ENCODE peak calls at places on chromosome 2, in six cellular contexts. K is NCI-H2171; H is H9; N is GM04503; C is left ventricle myocardium superior; P is activated CD4-positive, alpha-beta T cell treated with anti-CD3 and anti-CD28 coated beads, Interleukin-2, amount 10 ng/mL, durations not matched to agents 7 days and 5 days. L is an unnamed sample.
A peak's percentile ranks its signal among the peaks of the same experiment; 100 is the strongest.

GRCh38 chr2:231318954-231319353 is 76.6 kb upstream of the B3GNT7 start:
- DNase-seq in C (no peak), K (no peak), H (no peak), N (no peak), P (no peak), L (no peak)

GRCh38 chr2:173653427-173653795 is 298.7 kb downstream of the CDCA7 start:
- DNase-seq in N (no peak), P (no peak), K (no peak), C (no peak), H (no peak), L (no peak)

GRCh38 chr2:128623776-128624424 is 305.2 kb upstream of the HS6ST1 start:
- DNase-seq in P (peak; percentile 50), H (no peak), N (peak; percentile 65), K (peak; percentile 83), C (peak; percentile 4), L (no peak)

GRCh38 chr2:157184161-157184910 is 73.2 kb upstream of the GALNT5 start:
- DNase-seq in N (no peak), C (no peak), P (no peak), K (no peak), H (no peak), L (no peak)

GRCh38 chr2:231545105-231545902 is 15.1 kb upstream of the NMUR1 start:
- DNase-seq in K (no peak), C (peak; percentile 72), N (no peak), H (no peak), P (peak; percentile 79), L (no peak)

GRCh38 chr2:187404431-187405110 is 43.5 kb downstream of the CALCRL start:
- DNase-seq in K (no peak), P (no peak), N (no peak), H (no peak), C (no peak), L (no peak)

GRCh38 chr2:96195410-96196071 is 13.1 kb downstream of the STARD7 start:
- DNase-seq in N (peak; percentile 47), C (no peak), P (no peak), K (no peak), H (no peak), L (no peak)

GRCh38 chr2:23760746-23761145 is 166.2 kb downstream of the ATAD2B start:
- DNase-seq in H (no peak), P (no peak), N (peak; percentile 12), K (peak; percentile 20), C (no peak), L (no peak)

GRCh38 chr2:3399403-3399802 is 19.9 kb downstream of the TRAPPC12 start:
- DNase-seq in K (no peak), N (no peak), P (no peak), H (no peak), C (no peak), L (no peak)

GRCh38 chr2:112813043-112813966 is 23.3 kb downstream of the IL1B start:
- DNase-seq in K (no peak), C (no peak), H (no peak), P (no peak), N (no peak), L (no peak)

GRCh38 chr2:40450066-40450841 is 1.6 kb downstream of the SLC8A1 start:
- DNase-seq in C (peak; percentile 51), P (peak; percentile 24), K (no peak), H (no peak), N (peak; percentile 27), L (peak; percentile 33)

GRCh38 chr2:143426296-143426695 is 297.1 kb downstream of the ARHGAP15 start:
- DNase-seq in H (no peak), C (no peak), P (no peak), N (peak; percentile 50), K (no peak), L (no peak)

GRCh38 chr2:233802132-233802815 is 24.1 kb downstream of the MROH2A start:
- DNase-seq in H (no peak), C (no peak), N (no peak), K (no peak), P (no peak), L (no peak)

GRCh38 chr2:151774506-151774905 is 40.2 kb upstream of the NEB start:
- DNase-seq in H (no peak), K (no peak), N (peak; percentile 60), P (no peak), C (no peak), L (no peak)

GRCh38 chr2:8488001-8488738 is 193.7 kb upstream of the ID2 start:
- DNase-seq in K (no peak), N (no peak), H (no peak), P (peak; percentile 24), C (no peak), L (no peak)